ENCODE peak calls at places on chromosomes 13 and 19, in four cellular contexts. H is testis, P is upper lobe of left lung, Q is foreskin fibroblast. M is an unnamed sample.

GRCh38 chr19:56837892-56838679 is 2.4 kb downstream of the PEG3 start:
- DNase-seq in P (peak), H (peak), Q (no peak), M (peak)

GRCh38 chr19:3880471-3881271 is at the start of gene ATCAY:
- DNase-seq in Q (no peak), H (no peak), P (no peak), M (no peak)

GRCh38 chr13:40814803-40815202 is 25.4 kb downstream of the SLC25A15 start:
- DNase-seq in P (no peak), Q (no peak), H (no peak), M (no peak)

GRCh38 chr19:33444993-33445751 is 71.7 kb downstream of the CEBPG start:
- DNase-seq in H (no peak), Q (no peak), P (no peak), M (peak)

GRCh38 chr19:10553943-10554381 is 10.3 kb downstream of the ATG4D start:
- DNase-seq in P (peak), H (no peak), Q (no peak), M (no peak)

GRCh38 chr13:51838235-51838846 is 6.6 kb downstream of the TMEM272 start:
- DNase-seq in Q (peak), P (no peak), H (no peak), M (no peak)

GRCh38 chr13:75050419-75051066 is 431.4 kb downstream of the TBC1D4 start:
- DNase-seq in Q (peak), H (no peak), P (no peak), M (no peak)

GRCh38 chr13:28819046-28819747 is 942 bp upstream of the MTUS2 start:
- DNase-seq in H (no peak), Q (peak), P (no peak), M (no peak)

GRCh38 chr19:11375143-11375948 is 880 bp downstream of the SWSAP1 start:
- DNase-seq in Q (no peak), H (peak), P (peak), M (peak)

GRCh38 chr19:53467138-53467502 is 413 bp upstream of the ZNF813 start:
- DNase-seq in P (peak), Q (no peak), H (peak), M (no peak)

GRCh38 chr19:57473646-57474045 is 3.7 kb downstream of the ZNF772 start:
- DNase-seq in H (no peak), Q (no peak), P (no peak), M (no peak)

GRCh38 chr19:46992699-46993535 is 26.7 kb upstream of the NPAS1 start:
- DNase-seq in H (peak), Q (no peak), P (no peak), M (no peak)

GRCh38 chr19:57688011-57688763 is 6.4 kb downstream of the ZNF551 start:
- DNase-seq in Q (no peak), H (no peak), P (no peak), M (no peak)

GRCh38 chr13:29761815-29762214 is 88.6 kb downstream of the UBL3 start:
- DNase-seq in P (no peak), Q (no peak), H (no peak), M (no peak)

GRCh38 chr13:22102237-22102636 is 431.4 kb downstream of the FGF9 start:
- DNase-seq in Q (no peak), H (no peak), P (no peak), M (no peak)

GRCh38 chr13:110923086-110923485 is 8.2 kb upstream of the ANKRD10 start:
- DNase-seq in H (no peak), P (no peak), Q (no peak), M (no peak)

GRCh38 chr19:45113628-45114027 is 20.6 kb downstream of the PPP1R37 start:
- DNase-seq in P (peak), Q (no peak), H (no peak), M (no peak)

GRCh38 chr19:42022616-42023015 is 28.6 kb upstream of the ATP1A3 start:
- DNase-seq in H (no peak), P (no peak), Q (no peak), M (no peak)

GRCh38 chr19:57570707-57571106 is 8.0 kb downstream of the ZNF416 start:
- DNase-seq in P (no peak), H (no peak), Q (no peak), M (no peak)

GRCh38 chr13:23753523-23753922 is 135.7 kb downstream of the MIPEP start:
- DNase-seq in P (peak), H (no peak), Q (no peak), M (no peak)

GRCh38 chr13:32829269-32829668 is 187.0 kb upstream of the KL start:
- DNase-seq in Q (no peak), P (no peak), H (no peak), M (no peak)

GRCh38 chr13:111385182-111385857 is 64.9 kb downstream of the TEX29 start:
- DNase-seq in H (no peak), P (peak), Q (no peak), M (no peak)

GRCh38 chr19:5828661-5829566 is 10.6 kb downstream of the FUT6 start:
- DNase-seq in H (no peak), P (no peak), Q (no peak), M (no peak)

GRCh38 chr19:3604987-3605343 is 1.7 kb downstream of the TBXA2R start:
- DNase-seq in Q (no peak), H (no peak), P (no peak), M (no peak)

GRCh38 chr13:97953376-97953970 is at the start of gene IPO5:
- DNase-seq in H (no peak), Q (no peak), P (no peak), M (no peak)

GRCh38 chr19:4965061-4965460 is 3.9 kb upstream of the KDM4B start:
- DNase-seq in H (no peak), P (no peak), Q (no peak), M (no peak)

GRCh38 chr13:98563071-98563470 is 13.8 kb downstream of the STK24 start:
- DNase-seq in P (no peak), H (no peak), Q (no peak), M (no peak)

GRCh38 chr13:34156841-34157365 is 339.0 kb downstream of the RFC3 start:
- DNase-seq in Q (peak), P (peak), H (peak), M (peak)

GRCh38 chr13:105063676-105064075 is 1471.8 kb downstream of the EFNB2 start:
- DNase-seq in H (no peak), P (no peak), Q (no peak), M (no peak)

GRCh38 chr13:98089826-98090225 is 53.1 kb upstream of the FARP1 start:
- DNase-seq in H (no peak), P (no peak), Q (no peak), M (no peak)

GRCh38 chr19:47653856-47654255 is 44.9 kb downstream of the BICRA start:
- DNase-seq in Q (no peak), H (no peak), P (no peak), M (no peak)

DNA sequence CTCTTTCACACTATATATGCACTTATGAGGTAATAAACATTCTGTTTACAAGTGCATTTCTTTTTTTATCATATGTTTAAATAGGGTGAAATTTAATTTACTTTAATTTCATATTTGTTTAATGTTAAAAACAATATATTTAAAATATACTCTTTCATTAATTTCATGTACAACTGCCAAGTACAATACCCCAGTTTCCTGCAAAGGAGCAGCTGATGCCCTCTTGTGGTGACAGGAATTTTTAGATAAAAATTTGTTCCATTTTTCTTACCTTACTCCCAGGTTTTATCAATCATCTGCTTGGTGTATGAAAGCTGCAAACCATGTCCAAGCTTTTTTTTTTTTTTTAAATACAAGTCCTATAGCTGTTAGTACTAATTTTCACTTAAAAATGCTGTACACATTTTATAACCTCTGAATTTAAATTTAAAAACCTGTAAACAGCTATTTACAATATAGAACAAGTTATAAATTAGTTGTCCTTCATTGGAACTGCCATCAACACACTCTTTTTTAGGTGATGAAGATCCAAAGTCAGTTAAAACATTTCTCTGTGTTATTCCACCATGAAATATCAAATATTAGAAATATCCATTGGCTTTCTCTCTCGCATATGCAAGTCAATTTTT is 4.9 kb downstream of the PCDH20 start:
- DNase-seq in P (no peak), H (no peak), Q (no peak), M (no peak)
- TF ChIP-seq CTCF in P (no peak), H (peak), Q (peak), M (no peak)

GRCh38 chr13:95204231-95204765 is 97.0 kb downstream of the ABCC4 start:
- DNase-seq in P (no peak), Q (no peak), H (no peak), M (peak)
- TF ChIP-seq CTCF in P (no peak), Q (no peak), H (no peak), M (no peak)

GRCh38 chr13:27182054-27182453 is 10.4 kb upstream of the USP12 start:
- DNase-seq in H (no peak), P (no peak), Q (no peak), M (no peak)

GRCh38 chr13:27182844-27183497 is 11.4 kb upstream of the USP12 start:
- DNase-seq in Q (peak), H (no peak), P (peak), M (peak)

GRCh38 chr13:27176772-27177171 is 5.2 kb upstream of the USP12 start:
- DNase-seq in Q (no peak), P (no peak), H (no peak), M (no peak)

GRCh38 chr13:27174766-27175455 is 3.3 kb upstream of the USP12 start:
- DNase-seq in H (no peak), Q (no peak), P (no peak), M (no peak)

DNA sequence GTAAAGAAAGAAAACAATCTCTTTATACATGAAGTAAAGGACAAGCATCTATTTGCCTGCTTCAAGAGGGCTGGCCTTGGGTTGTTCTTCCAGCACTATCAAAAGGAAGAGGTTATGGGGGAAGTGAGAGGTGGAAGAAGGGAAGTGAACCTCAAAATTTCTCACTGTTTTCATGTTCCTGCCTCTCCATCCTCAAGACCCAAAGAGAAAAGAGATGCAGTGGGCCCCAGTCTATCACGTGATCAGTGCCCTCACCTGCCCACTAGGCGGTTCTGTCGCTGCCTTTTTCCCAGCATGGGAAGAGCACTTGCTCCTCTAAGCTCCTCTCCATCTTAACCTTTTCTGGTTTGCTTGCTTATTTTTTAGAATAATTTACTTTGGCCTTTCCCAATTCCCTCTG is 6.2 kb upstream of the USP12 start:
- DNase-seq in P (no peak), H (no peak), Q (no peak), M (no peak)
- TF ChIP-seq CTCF in P (no peak), H (no peak), Q (no peak), M (no peak)

GRCh38 chr13:61880576-61881283 is 465.1 kb upstream of the PCDH20 start:
- DNase-seq in Q (no peak), H (peak), P (no peak), M (no peak)
- TF ChIP-seq CTCF in Q (no peak), H (peak), P (no peak), M (peak)

DNA sequence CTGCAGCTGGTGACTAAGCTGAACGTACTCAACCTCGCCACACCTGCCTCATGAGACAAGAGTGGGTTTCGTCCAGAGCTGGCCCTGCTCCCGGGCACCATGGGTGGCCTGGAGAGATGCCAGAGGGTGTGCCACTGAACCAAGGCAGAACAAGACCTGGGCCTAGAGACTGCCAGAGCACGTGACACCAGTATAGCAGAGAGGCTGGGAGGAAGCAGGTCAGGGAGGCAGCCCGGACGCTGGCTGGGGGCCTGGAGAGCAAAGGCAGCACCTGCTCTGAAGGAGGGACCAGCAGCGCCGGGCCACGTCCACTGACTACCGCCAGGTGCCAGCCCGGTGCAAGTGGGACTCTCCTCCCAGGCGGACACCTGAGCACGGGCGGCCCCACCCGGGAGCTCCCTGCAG is 7.3 kb upstream of the C13orf46 start:
- DNase-seq in P (peak), H (no peak), Q (no peak), M (peak)
- TF ChIP-seq CTCF in P (no peak), H (no peak), Q (no peak), M (no peak)

GRCh38 chr13:103288114-103288513 is 221.9 kb upstream of the SLC10A2 start:
- DNase-seq in P (no peak), H (no peak), Q (no peak), M (no peak)
- TF ChIP-seq CTCF in P (no peak), H (no peak), Q (no peak), M (no peak)